ENCODE peak calls at places on chromosomes 11 and 22, in four cellular contexts. S is HepG2, I is WTC11, R is K562. C is an unnamed sample.

GRCh38 chr11:121800240-121800639 is 315.8 kb downstream of the BLID start:
- DNase-seq in S (no peak), I (no peak), R (no peak), C (no peak)

GRCh38 chr22:33772793-33773192 is 147.5 kb downstream of the LARGE1 start:
- DNase-seq in S (no peak), I (no peak), R (no peak), C (no peak)

GRCh38 chr22:19292262-19293230 is 1.0 kb upstream of the CLTCL1 start:
- DNase-seq in S (no peak), I (no peak), R (no peak), C (no peak)

GRCh38 chr11:120180571-120181445 is 30.0 kb upstream of the OAF start:
- DNase-seq in S (peak), I (no peak), R (peak), C (no peak)

GRCh38 chr11:34181856-34182405 is 76.5 kb downstream of the NAT10 start:
- DNase-seq in S (no peak), I (no peak), R (no peak), C (no peak)

GRCh38 chr22:17633217-17633997 is 4.9 kb upstream of the ATP6V1E1 start:
- DNase-seq in S (peak), I (no peak), R (peak), C (no peak)

GRCh38 chr11:34262601-34263081 is 95.2 kb downstream of the ABTB2 start:
- DNase-seq in S (no peak), I (no peak), R (no peak), C (no peak)

GRCh38 chr11:17578296-17578695 is 31.2 kb downstream of the OTOG start:
- DNase-seq in S (no peak), I (peak), R (no peak), C (no peak)

GRCh38 chr11:10310301-10310841 is 5.5 kb downstream of the ADM start:
- DNase-seq in S (no peak), I (no peak), R (no peak), C (no peak)

GRCh38 chr11:1336836-1337646 is 27.6 kb upstream of the TOLLIP start:
- DNase-seq in S (no peak), I (peak), R (no peak), C (no peak)

GRCh38 chr11:74072286-74072685 is 63.4 kb upstream of the UCP3 start:
- DNase-seq in S (no peak), I (no peak), R (no peak), C (peak)

GRCh38 chr11:107827041-107827440 is 31.5 kb downstream of the SLC35F2 start:
- DNase-seq in S (no peak), I (no peak), R (no peak), C (no peak)

GRCh38 chr22:19891350-19892248 is 36.9 kb upstream of the GNB1L start:
- DNase-seq in S (peak), I (peak), R (peak), C (no peak)

GRCh38 chr22:24128631-24129601 is 52.4 kb upstream of the SUSD2 start:
- DNase-seq in S (no peak), I (no peak), R (no peak), C (no peak)

GRCh38 chr11:102320166-102320565 is 2.9 kb downstream of the BIRC3 start:
- DNase-seq in S (no peak), I (no peak), R (no peak), C (no peak)

GRCh38 chr11:119780264-119780953 is 51.4 kb upstream of the NECTIN1 start:
- DNase-seq in S (no peak), I (no peak), R (no peak), C (no peak)

GRCh38 chr11:24593332-24593731 is 96.5 kb downstream of the LUZP2 start:
- DNase-seq in S (no peak), I (no peak), R (no peak), C (no peak)

GRCh38 chr11:24598636-24599035 is 101.8 kb downstream of the LUZP2 start:
- DNase-seq in S (no peak), I (no peak), R (no peak), C (no peak)
- TF ChIP-seq ETV6 in S (no peak), I (no peak), R (no peak), C (no peak)

GRCh38 chr22:25848954-25849353 is 107.0 kb downstream of the MYO18B start:
- DNase-seq in S (no peak), I (no peak), R (no peak), C (no peak)
- TF ChIP-seq MAX in S (no peak), I (no peak), R (no peak), C (no peak)

DNA sequence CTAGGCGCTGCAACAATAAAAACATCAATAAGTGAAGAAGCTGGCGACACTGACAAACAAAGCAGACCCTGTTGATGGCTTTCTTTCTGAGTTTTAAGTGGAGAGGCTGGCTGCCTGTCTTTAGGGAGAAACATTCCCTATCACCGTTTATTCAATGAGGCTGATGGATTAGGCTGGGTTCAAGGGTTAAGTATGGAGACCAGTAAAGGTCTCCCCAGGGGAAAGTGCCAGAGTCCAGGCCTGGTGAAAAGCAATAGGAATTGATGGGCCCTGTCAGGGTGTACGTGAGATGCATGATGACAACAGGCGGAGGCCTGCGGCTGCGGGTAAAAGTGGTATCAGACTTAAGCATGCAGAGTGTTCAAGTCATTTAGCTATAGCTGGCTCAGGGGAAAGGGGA is 102.6 kb downstream of the ALX4 start:
- DNase-seq in S (no peak), I (no peak), R (no peak), C (no peak)
- TF ChIP-seq ETV6 in S (no peak), I (no peak), R (no peak), C (no peak)

GRCh38 chr11:64007629-64008282 is 21.5 kb downstream of the OTUB1 start:
- DNase-seq in S (peak), I (peak), R (peak), C (no peak)
- TF ChIP-seq MAX in S (peak), I (no peak), R (peak), C (no peak)

GRCh38 chr11:69010964-69011623 is 2.0 kb downstream of the MRGPRF start:
- DNase-seq in S (no peak), I (peak), R (peak), C (no peak)
- TF ChIP-seq ETV6 in S (no peak), I (peak), R (no peak), C (no peak)

DNA sequence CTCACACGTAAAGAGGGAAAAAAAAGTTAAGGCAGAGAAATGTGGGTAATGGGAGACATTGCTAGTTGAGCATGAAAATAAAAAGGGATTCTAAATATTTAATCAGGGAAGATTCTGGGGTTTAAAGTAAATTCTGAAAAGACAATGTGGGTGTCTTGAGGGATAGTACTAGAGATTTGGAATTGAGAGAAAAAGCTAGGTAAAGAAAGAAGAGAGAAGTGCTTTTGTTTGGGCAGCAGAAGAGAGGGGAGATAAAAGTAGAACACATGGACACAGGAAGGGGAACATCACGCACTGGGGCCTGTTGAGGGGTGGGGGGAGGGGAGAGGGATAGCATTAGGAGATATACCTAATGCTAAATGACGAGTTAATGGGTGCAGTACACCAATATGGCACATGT is 3.5 kb upstream of the YPEL4 start:
- DNase-seq in S (no peak), I (no peak), R (no peak), C (no peak)
- TF ChIP-seq MAX in S (no peak), I (no peak), R (no peak), C (no peak)

GRCh38 chr11:64758330-64759079 is 1.3 kb downstream of the PYGM start:
- DNase-seq in S (no peak), I (no peak), R (no peak), C (no peak)

GRCh38 chr11:64757549-64758329 is 2.0 kb downstream of the PYGM start:
- DNase-seq in S (no peak), I (no peak), R (no peak), C (no peak)

GRCh38 chr11:64760759-64761417 is 1.1 kb upstream of the PYGM start:
- DNase-seq in S (no peak), I (no peak), R (no peak), C (no peak)

GRCh38 chr11:64759131-64759721 is 548 bp downstream of the PYGM start:
- DNase-seq in S (peak), I (no peak), R (peak), C (no peak)

GRCh38 chr11:64759722-64760719 is at the start of gene PYGM:
- DNase-seq in S (no peak), I (peak), R (peak), C (no peak)
- TF ChIP-seq ETV6 in S (no peak), I (peak), R (no peak), C (no peak)

C was measured in GM12878.